ENCODE peak calls at places on chromosomes 11 and 22, in nine cellular contexts. One of them, this sample, is unnamed.
A peak's percentile ranks its signal among the peaks of the same experiment; 100 is the strongest.

GRCh38 chr22:19615001-19615461 is 90.8 kb upstream of the CLDN5 start:
- DNase-seq in psoas muscle: no peak
- DNase-seq in activated CD8-positive, alpha-beta memory T cell treated with anti-CD3 and anti-CD28 coated beads for 24 hours: no peak
- DNase-seq in HAP-1: no peak
- DNase-seq in AG10803: no peak
- DNase-seq in CD4-positive, alpha-beta T cell: no peak
- DNase-seq in NCI-H345: no peak
- DNase-seq in stimulated activated CD8-positive, alpha-beta memory T cell treated with anti-CD3 and anti-CD28 coated beads, Interleukin-2, amount 100 ng/mL, for 48 hours: no peak
- DNase-seq in mesendoderm: no peak
- DNase-seq in this sample: peak; percentile 27

GRCh38 chr11:35160248-35160820 is 21.4 kb downstream of the CD44 start:
- DNase-seq in psoas muscle: no peak
- DNase-seq in activated CD8-positive, alpha-beta memory T cell treated with anti-CD3 and anti-CD28 coated beads for 24 hours: no peak
- DNase-seq in HAP-1: no peak
- DNase-seq in AG10803: no peak
- DNase-seq in CD4-positive, alpha-beta T cell: no peak
- DNase-seq in NCI-H345: no peak
- DNase-seq in stimulated activated CD8-positive, alpha-beta memory T cell treated with anti-CD3 and anti-CD28 coated beads, Interleukin-2, amount 100 ng/mL, for 48 hours: no peak
- DNase-seq in mesendoderm: peak; percentile 87
- DNase-seq in this sample: no peak

GRCh38 chr11:94895971-94896370 is 77.4 kb downstream of the CWC15 start:
- DNase-seq in psoas muscle: no peak
- DNase-seq in activated CD8-positive, alpha-beta memory T cell treated with anti-CD3 and anti-CD28 coated beads for 24 hours: no peak
- DNase-seq in HAP-1: no peak
- DNase-seq in AG10803: peak; percentile 64
- DNase-seq in CD4-positive, alpha-beta T cell: no peak
- DNase-seq in NCI-H345: no peak
- DNase-seq in stimulated activated CD8-positive, alpha-beta memory T cell treated with anti-CD3 and anti-CD28 coated beads, Interleukin-2, amount 100 ng/mL, for 48 hours: no peak
- DNase-seq in mesendoderm: no peak
- DNase-seq in this sample: no peak

GRCh38 chr22:48798281-48799226 is 1029.1 kb downstream of the BRD1 start:
- DNase-seq in psoas muscle: no peak
- DNase-seq in activated CD8-positive, alpha-beta memory T cell treated with anti-CD3 and anti-CD28 coated beads for 24 hours: no peak
- DNase-seq in HAP-1: no peak
- DNase-seq in AG10803: no peak
- DNase-seq in CD4-positive, alpha-beta T cell: no peak
- DNase-seq in NCI-H345: no peak
- DNase-seq in stimulated activated CD8-positive, alpha-beta memory T cell treated with anti-CD3 and anti-CD28 coated beads, Interleukin-2, amount 100 ng/mL, for 48 hours: no peak
- DNase-seq in mesendoderm: no peak
- DNase-seq in this sample: no peak

GRCh38 chr11:69558519-69558941 is 77.1 kb downstream of the LINC01488 start:
- DNase-seq in psoas muscle: no peak
- DNase-seq in activated CD8-positive, alpha-beta memory T cell treated with anti-CD3 and anti-CD28 coated beads for 24 hours: no peak
- DNase-seq in HAP-1: no peak
- DNase-seq in AG10803: no peak
- DNase-seq in CD4-positive, alpha-beta T cell: peak; percentile 17
- DNase-seq in NCI-H345: no peak
- DNase-seq in stimulated activated CD8-positive, alpha-beta memory T cell treated with anti-CD3 and anti-CD28 coated beads, Interleukin-2, amount 100 ng/mL, for 48 hours: no peak
- DNase-seq in mesendoderm: no peak
- DNase-seq in this sample: no peak

GRCh38 chr11:119468511-119468910 is 45.5 kb upstream of the THY1 start:
- DNase-seq in psoas muscle: no peak
- DNase-seq in activated CD8-positive, alpha-beta memory T cell treated with anti-CD3 and anti-CD28 coated beads for 24 hours: no peak
- DNase-seq in HAP-1: no peak
- DNase-seq in AG10803: no peak
- DNase-seq in CD4-positive, alpha-beta T cell: no peak
- DNase-seq in NCI-H345: no peak
- DNase-seq in stimulated activated CD8-positive, alpha-beta memory T cell treated with anti-CD3 and anti-CD28 coated beads, Interleukin-2, amount 100 ng/mL, for 48 hours: no peak
- DNase-seq in mesendoderm: no peak
- DNase-seq in this sample: no peak

GRCh38 chr11:61948505-61948904 is 1.6 kb upstream of the BEST1 start:
- DNase-seq in psoas muscle: no peak
- DNase-seq in activated CD8-positive, alpha-beta memory T cell treated with anti-CD3 and anti-CD28 coated beads for 24 hours: no peak
- DNase-seq in HAP-1: no peak
- DNase-seq in AG10803: no peak
- DNase-seq in CD4-positive, alpha-beta T cell: no peak
- DNase-seq in NCI-H345: no peak
- DNase-seq in stimulated activated CD8-positive, alpha-beta memory T cell treated with anti-CD3 and anti-CD28 coated beads, Interleukin-2, amount 100 ng/mL, for 48 hours: no peak
- DNase-seq in mesendoderm: no peak
- DNase-seq in this sample: no peak

GRCh38 chr11:96967616-96968015 is 577.8 kb downstream of the JRKL start:
- DNase-seq in psoas muscle: no peak
- DNase-seq in activated CD8-positive, alpha-beta memory T cell treated with anti-CD3 and anti-CD28 coated beads for 24 hours: no peak
- DNase-seq in HAP-1: no peak
- DNase-seq in AG10803: no peak
- DNase-seq in CD4-positive, alpha-beta T cell: no peak
- DNase-seq in NCI-H345: no peak
- DNase-seq in stimulated activated CD8-positive, alpha-beta memory T cell treated with anti-CD3 and anti-CD28 coated beads, Interleukin-2, amount 100 ng/mL, for 48 hours: no peak
- DNase-seq in mesendoderm: no peak
- DNase-seq in this sample: no peak

GRCh38 chr22:44628273-44628672 is 73.7 kb upstream of the PRR5 start:
- DNase-seq in psoas muscle: peak; percentile 31
- DNase-seq in activated CD8-positive, alpha-beta memory T cell treated with anti-CD3 and anti-CD28 coated beads for 24 hours: no peak
- DNase-seq in HAP-1: no peak
- DNase-seq in AG10803: no peak
- DNase-seq in CD4-positive, alpha-beta T cell: no peak
- DNase-seq in NCI-H345: no peak
- DNase-seq in stimulated activated CD8-positive, alpha-beta memory T cell treated with anti-CD3 and anti-CD28 coated beads, Interleukin-2, amount 100 ng/mL, for 48 hours: no peak
- DNase-seq in mesendoderm: no peak
- DNase-seq in this sample: no peak

GRCh38 chr11:30775123-30775522 is 189.0 kb upstream of the MPPED2 start:
- DNase-seq in psoas muscle: no peak
- DNase-seq in activated CD8-positive, alpha-beta memory T cell treated with anti-CD3 and anti-CD28 coated beads for 24 hours: no peak
- DNase-seq in HAP-1: no peak
- DNase-seq in AG10803: no peak
- DNase-seq in CD4-positive, alpha-beta T cell: no peak
- DNase-seq in NCI-H345: no peak
- DNase-seq in stimulated activated CD8-positive, alpha-beta memory T cell treated with anti-CD3 and anti-CD28 coated beads, Interleukin-2, amount 100 ng/mL, for 48 hours: no peak
- DNase-seq in mesendoderm: peak; percentile 41
- DNase-seq in this sample: no peak

GRCh38 chr11:13928566-13929251 is 33.8 kb upstream of the SPON1 start:
- DNase-seq in psoas muscle: no peak
- DNase-seq in activated CD8-positive, alpha-beta memory T cell treated with anti-CD3 and anti-CD28 coated beads for 24 hours: no peak
- DNase-seq in HAP-1: no peak
- DNase-seq in AG10803: peak; percentile 74
- DNase-seq in CD4-positive, alpha-beta T cell: no peak
- DNase-seq in NCI-H345: no peak
- DNase-seq in stimulated activated CD8-positive, alpha-beta memory T cell treated with anti-CD3 and anti-CD28 coated beads, Interleukin-2, amount 100 ng/mL, for 48 hours: no peak
- DNase-seq in mesendoderm: peak; percentile 73
- DNase-seq in this sample: no peak

This sample was measured in NCI-H1092 treated with DMSO at 0.1 percent for 48 hours.